ENCODE peak calls at places on chromosome 10, in four cellular contexts. O is K562, Q is SK-N-SH, Z is HepG2. X is an unnamed sample.

GRCh38 chr10:121886997-121887622 is 40.7 kb downstream of the ATE1 start:
- DNase-seq in O (peak), Q (peak), Z (peak), X (peak)

GRCh38 chr10:895324-895723 is 36.2 kb downstream of the LARP4B start:
- DNase-seq in O (no peak), Q (no peak), Z (no peak), X (no peak)

GRCh38 chr10:8418631-8419030 is 364.1 kb downstream of the GATA3 start:
- DNase-seq in O (no peak), Q (no peak), Z (no peak), X (no peak)

GRCh38 chr10:1359599-1359955 is 303.4 kb downstream of the WDR37 start:
- DNase-seq in O (no peak), Q (no peak), Z (no peak), X (no peak)

GRCh38 chr10:44981172-44982113 is 2.8 kb upstream of the DEPP1 start:
- DNase-seq in O (no peak), Q (no peak), Z (peak), X (no peak)

GRCh38 chr10:123007558-123008378 is 827 bp downstream of the IKZF5 start:
- DNase-seq in O (peak), Q (peak), Z (peak), X (peak)

GRCh38 chr10:99966306-99966705 is 43.4 kb downstream of the DNMBP start:
- DNase-seq in O (peak), Q (peak), Z (no peak), X (no peak)

GRCh38 chr10:65430979-65431378 is 1494.9 kb upstream of the LRRTM3 start:
- DNase-seq in O (no peak), Q (no peak), Z (no peak), X (no peak)

GRCh38 chr10:116766241-116767198 is 24.2 kb upstream of the HSPA12A start:
- DNase-seq in O (no peak), Q (no peak), Z (no peak), X (no peak)

GRCh38 chr10:58807631-58808024 is 295.0 kb downstream of the BICC1 start:
- DNase-seq in O (no peak), Q (no peak), Z (peak), X (no peak)

GRCh38 chr10:23065549-23065948 is 29.8 kb upstream of the MSRB2 start:
- DNase-seq in O (no peak), Q (no peak), Z (peak), X (no peak)

GRCh38 chr10:7028809-7029166 is 382.0 kb downstream of the SFMBT2 start:
- DNase-seq in O (no peak), Q (no peak), Z (no peak), X (no peak)

GRCh38 chr10:1257226-1257625 is 201.0 kb downstream of the WDR37 start:
- DNase-seq in O (no peak), Q (no peak), Z (no peak), X (no peak)

GRCh38 chr10:86817246-86817645 is 60.8 kb downstream of the BMPR1A start:
- DNase-seq in O (no peak), Q (no peak), Z (no peak), X (no peak)

GRCh38 chr10:11331706-11332105 is 279.7 kb downstream of the USP6NL start:
- DNase-seq in O (no peak), Q (no peak), Z (no peak), X (no peak)

GRCh38 chr10:80205478-80206276 is at the start of gene ANXA11:
- DNase-seq in O (peak), Q (peak), Z (peak), X (peak)

GRCh38 chr10:30763933-30764332 is 134.4 kb upstream of the LYZL2 start:
- DNase-seq in O (no peak), Q (no peak), Z (no peak), X (no peak)

GRCh38 chr10:62205750-62206399 is 62.8 kb downstream of the RTKN2 start:
- DNase-seq in O (no peak), Q (no peak), Z (no peak), X (no peak)

GRCh38 chr10:133318494-133319127 is 9.9 kb downstream of the ZNF511 start:
- DNase-seq in O (peak), Q (peak), Z (peak), X (peak)

GRCh38 chr10:3173173-3173878 is 744 bp upstream of the PITRM1 start:
- DNase-seq in O (peak), Q (no peak), Z (no peak), X (peak)

GRCh38 chr10:35731828-35732227 is 89.7 kb upstream of the FZD8 start:
- DNase-seq in O (no peak), Q (no peak), Z (no peak), X (no peak)

GRCh38 chr10:80187060-80187459 is 18.3 kb downstream of the ANXA11 start:
- DNase-seq in O (no peak), Q (no peak), Z (no peak), X (no peak)

GRCh38 chr10:46317889-46318288 is 31.1 kb downstream of the ANTXRL start:
- DNase-seq in O (no peak), Q (no peak), Z (no peak), X (no peak)

GRCh38 chr10:71367279-71367678 is 29.4 kb upstream of the CDH23 start:
- DNase-seq in O (no peak), Q (no peak), Z (no peak), X (no peak)

GRCh38 chr10:76150139-76150885 is 718.9 kb downstream of the LRMDA start:
- DNase-seq in O (no peak), Q (no peak), Z (peak), X (no peak)

GRCh38 chr10:71647526-71648354 is 71.8 kb downstream of the C10orf105 start:
- DNase-seq in O (peak), Q (peak), Z (peak), X (no peak)

GRCh38 chr10:60534791-60535389 is 145.2 kb upstream of the ANK3 start:
- DNase-seq in O (no peak), Q (no peak), Z (no peak), X (no peak)

GRCh38 chr10:131094406-131095108 is 217.0 kb downstream of the TCERG1L start:
- DNase-seq in O (no peak), Q (no peak), Z (no peak), X (no peak)

GRCh38 chr10:61135276-61135721 is 191.3 kb upstream of the RHOBTB1 start:
- DNase-seq in O (no peak), Q (no peak), Z (no peak), X (no peak)

GRCh38 chr10:63318491-63318890 is 147.3 kb downstream of the JMJD1C start:
- DNase-seq in O (no peak), Q (no peak), Z (no peak), X (no peak)

GRCh38 chr10:85612378-85612775 is 754.2 kb downstream of the GRID1 start:
- DNase-seq in O (no peak), Q (no peak), Z (no peak), X (peak)

GRCh38 chr10:10792681-10793080 is 225.0 kb upstream of the CELF2 start:
- DNase-seq in O (no peak), Q (no peak), Z (no peak), X (no peak)

GRCh38 chr10:103734731-103735130 is 120.6 kb downstream of the SH3PXD2A start:
- DNase-seq in O (no peak), Q (no peak), Z (no peak), X (no peak)

GRCh38 chr10:28938745-28939144 is 261.4 kb downstream of the BAMBI start:
- DNase-seq in O (no peak), Q (no peak), Z (no peak), X (no peak)

GRCh38 chr10:110876000-110876399 is 4.3 kb downstream of the PDCD4 start:
- DNase-seq in O (no peak), Q (no peak), Z (no peak), X (no peak)
- TF ChIP-seq TAF1 in O (no peak), Q (no peak), Z (no peak), X (no peak)

GRCh38 chr10:128049226-128050010 is 76.8 kb downstream of the MKI67 start:
- DNase-seq in O (no peak), Q (no peak), Z (no peak), X (no peak)

GRCh38 chr10:128051548-128051947 is 74.7 kb downstream of the MKI67 start:
- DNase-seq in O (no peak), Q (no peak), Z (no peak), X (no peak)

GRCh38 chr10:128047991-128048826 is 78.0 kb downstream of the MKI67 start:
- DNase-seq in O (no peak), Q (no peak), Z (peak), X (no peak)

GRCh38 chr10:128050937-128051336 is 75.3 kb downstream of the MKI67 start:
- DNase-seq in O (no peak), Q (no peak), Z (no peak), X (no peak)

DNA sequence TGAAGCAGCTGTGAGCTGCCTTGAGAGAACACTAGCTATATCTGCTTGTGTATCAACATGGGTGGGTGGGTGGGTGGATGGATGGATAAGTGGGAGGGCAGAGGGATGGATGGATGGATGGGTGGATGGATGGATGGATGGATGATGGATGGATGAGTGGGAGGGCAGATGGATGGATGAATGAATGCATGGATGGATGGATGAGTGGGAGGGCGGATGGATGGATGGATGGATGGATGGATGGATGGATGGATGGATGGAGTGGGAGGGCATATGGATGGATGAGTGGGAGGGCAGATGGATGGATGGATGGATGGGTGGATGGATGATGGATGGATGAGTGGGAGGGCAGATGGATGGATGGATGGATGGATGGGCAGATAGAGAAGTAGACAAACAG is 76.1 kb downstream of the MKI67 start:
- DNase-seq in O (no peak), Q (no peak), Z (no peak), X (no peak)
- TF ChIP-seq TAF1 in O (no peak), Q (no peak), Z (no peak), X (no peak)

DNA sequence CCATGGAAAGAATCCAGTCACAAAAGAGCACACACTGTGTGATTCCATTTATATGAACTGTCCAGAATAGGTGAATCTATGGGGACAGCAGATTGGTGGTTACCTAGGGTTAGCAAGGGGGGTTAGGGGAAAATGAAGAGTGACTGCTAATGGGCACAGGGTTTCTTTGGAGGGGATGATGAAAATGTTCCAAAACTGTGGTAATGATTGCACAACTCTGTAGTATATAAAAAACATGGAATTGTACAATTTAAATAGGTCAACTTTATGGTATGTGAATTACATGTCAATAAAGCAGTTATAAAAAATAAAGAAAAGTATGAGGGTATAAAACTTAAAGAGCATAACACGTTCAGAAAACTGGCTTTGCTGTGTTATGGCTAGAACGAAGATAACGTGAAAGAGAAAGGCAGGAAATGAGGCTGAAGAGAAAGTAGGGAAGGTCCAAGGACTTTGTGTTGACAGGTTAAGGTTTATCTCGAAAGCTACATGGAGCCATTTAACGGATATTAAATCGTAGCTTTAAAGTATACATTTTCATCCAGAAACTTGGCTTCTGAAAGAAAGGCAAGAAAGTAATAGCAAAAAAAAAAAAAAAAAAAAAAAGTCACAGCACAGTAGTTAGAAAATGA is 26.4 kb upstream of the MSS51 start:
- DNase-seq in O (peak), Q (no peak), Z (no peak), X (no peak)
- TF ChIP-seq TAF1 in O (no peak), Q (no peak), Z (no peak), X (no peak)

DNA sequence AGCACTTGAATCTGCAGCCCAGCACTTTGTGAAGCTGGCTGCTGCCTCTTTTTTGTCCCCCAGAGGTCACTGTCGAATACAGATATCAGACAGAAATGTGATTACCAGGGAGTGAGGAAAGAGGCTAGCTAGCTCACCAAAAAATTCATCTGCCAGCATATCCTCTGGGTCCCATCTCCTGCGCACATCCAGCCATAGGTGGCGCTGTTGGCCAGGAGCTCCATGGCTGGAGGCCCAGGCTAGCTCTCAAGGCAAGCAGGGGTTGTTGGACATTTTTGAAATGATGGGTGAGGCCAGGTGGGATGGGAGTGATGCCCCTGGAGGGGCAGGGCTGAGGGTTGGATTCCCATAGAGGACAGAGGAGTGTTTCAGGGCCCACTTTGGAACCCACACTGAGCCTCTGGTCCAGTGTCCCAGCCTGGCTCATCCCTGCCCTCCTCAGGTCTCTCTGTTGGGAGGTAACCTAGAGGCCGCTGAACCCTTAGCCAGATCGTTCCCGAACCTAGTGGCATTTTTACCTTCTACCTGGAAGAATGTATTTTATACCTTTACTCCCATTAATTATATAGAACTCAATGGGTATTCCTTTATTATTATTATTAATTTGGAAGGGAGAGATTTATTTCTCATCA is 14.8 kb downstream of the DPCD start:
- DNase-seq in O (peak), Q (peak), Z (peak), X (peak)
- TF ChIP-seq TAF1 in O (no peak), Q (no peak), Z (no peak), X (no peak)

DNA sequence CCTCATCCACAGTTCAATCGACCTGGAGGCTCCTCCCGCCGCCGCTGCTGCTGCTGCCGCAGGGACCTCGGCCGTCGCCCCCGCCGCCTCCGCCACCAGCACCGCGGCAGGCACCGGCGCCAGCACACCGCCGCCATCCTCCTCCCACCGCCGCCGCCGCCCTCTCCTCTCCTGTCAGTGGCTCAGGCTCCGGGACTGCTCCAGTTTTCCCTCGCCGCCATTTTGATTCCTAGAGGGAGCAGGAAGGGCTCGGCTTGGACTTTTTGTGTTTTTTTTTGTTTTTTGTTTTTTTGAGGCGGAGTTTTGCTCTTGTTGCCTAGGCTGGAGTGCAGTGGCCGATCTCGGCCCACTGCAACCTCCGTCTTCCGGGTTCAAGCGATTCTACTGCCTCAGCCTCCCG is 3.0 kb upstream of the MCM10 start:
- DNase-seq in O (no peak), Q (no peak), Z (no peak), X (no peak)
- TF ChIP-seq TAF1 in O (no peak), Q (no peak), Z (no peak), X (no peak)

GRCh38 chr10:112004075-112004474 is 179.5 kb downstream of the GPAM start:
- DNase-seq in O (no peak), Q (no peak), Z (no peak), X (no peak)

GRCh38 chr10:112006407-112006806 is 177.2 kb downstream of the GPAM start:
- DNase-seq in O (no peak), Q (no peak), Z (no peak), X (no peak)

GRCh38 chr10:112002191-112002590 is 181.4 kb downstream of the GPAM start:
- DNase-seq in O (no peak), Q (no peak), Z (no peak), X (no peak)

DNA sequence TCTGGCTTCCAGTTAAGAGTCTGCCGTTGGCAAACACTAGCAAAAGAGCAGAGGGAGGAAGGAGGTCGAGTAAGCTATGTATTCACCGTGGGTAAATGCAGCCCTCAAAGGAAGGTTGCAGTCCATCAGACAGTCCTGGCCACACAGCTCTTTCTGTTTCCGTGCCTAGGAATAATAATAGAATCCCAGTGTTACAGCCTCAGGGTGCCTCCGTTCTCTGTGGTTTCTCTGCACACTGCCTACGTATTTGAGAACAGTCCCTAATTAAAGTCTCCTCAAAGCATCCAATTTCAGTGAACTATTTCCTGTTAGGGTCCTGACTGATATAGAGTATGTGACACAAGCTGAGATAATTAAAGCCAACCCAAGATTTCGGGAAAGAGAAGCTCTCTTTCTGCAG is 176.7 kb downstream of the GPAM start:
- DNase-seq in O (no peak), Q (no peak), Z (no peak), X (no peak)
- TF ChIP-seq TAF1 in O (no peak), Q (no peak), Z (no peak), X (no peak)

X was measured in GM12891.